ENCODE peak calls at places on chromosomes 1 and 21, in nine cellular contexts. One of them, this sample, is unnamed.

GRCh38 chr1:200488375-200489165 is 78.7 kb upstream of the ZNF281 start:
- DNase-seq in left ventricle myocardium inferior: no peak
- DNase-seq in aorta: no peak
- DNase-seq in endothelial cell of umbilical vein: peak; percentile 72
- DNase-seq in Peyer's patch: peak; percentile 26
- DNase-seq in body of pancreas: peak; percentile 78
- DNase-seq in stomach: peak; percentile 51
- DNase-seq in adrenal gland: peak; percentile 56
- DNase-seq in pancreas: no peak
- DNase-seq in this sample: peak; percentile 82

GRCh38 chr1:27645071-27645415 is 10.1 kb upstream of the FGR start:
- DNase-seq in left ventricle myocardium inferior: no peak
- DNase-seq in aorta: no peak
- DNase-seq in endothelial cell of umbilical vein: no peak
- DNase-seq in Peyer's patch: no peak
- DNase-seq in body of pancreas: no peak
- DNase-seq in stomach: no peak
- DNase-seq in adrenal gland: no peak
- DNase-seq in pancreas: no peak
- DNase-seq in this sample: no peak

GRCh38 chr21:42491328-42491727 is 4.7 kb downstream of the RSPH1 start:
- DNase-seq in left ventricle myocardium inferior: no peak
- DNase-seq in aorta: no peak
- DNase-seq in endothelial cell of umbilical vein: no peak
- DNase-seq in Peyer's patch: no peak
- DNase-seq in body of pancreas: no peak
- DNase-seq in stomach: no peak
- DNase-seq in adrenal gland: no peak
- DNase-seq in pancreas: no peak
- DNase-seq in this sample: no peak

GRCh38 chr21:41647806-41648561 is 118.9 kb downstream of the RIPK4 start:
- DNase-seq in left ventricle myocardium inferior: no peak
- DNase-seq in aorta: no peak
- DNase-seq in endothelial cell of umbilical vein: no peak
- DNase-seq in Peyer's patch: no peak
- DNase-seq in body of pancreas: no peak
- DNase-seq in stomach: no peak
- DNase-seq in adrenal gland: no peak
- DNase-seq in pancreas: no peak
- DNase-seq in this sample: no peak

GRCh38 chr1:10815863-10816195 is 19.4 kb upstream of the CASZ1 start:
- DNase-seq in left ventricle myocardium inferior: no peak
- DNase-seq in aorta: no peak
- DNase-seq in endothelial cell of umbilical vein: no peak
- DNase-seq in Peyer's patch: no peak
- DNase-seq in body of pancreas: peak; percentile 64
- DNase-seq in stomach: peak; percentile 64
- DNase-seq in adrenal gland: no peak
- DNase-seq in pancreas: peak; percentile 83
- DNase-seq in this sample: peak; percentile 81

GRCh38 chr1:168991667-168992475 is 114.6 kb upstream of the ATP1B1 start:
- DNase-seq in left ventricle myocardium inferior: no peak
- DNase-seq in aorta: no peak
- DNase-seq in endothelial cell of umbilical vein: no peak
- DNase-seq in Peyer's patch: no peak
- DNase-seq in body of pancreas: no peak
- DNase-seq in stomach: no peak
- DNase-seq in adrenal gland: no peak
- DNase-seq in pancreas: no peak
- DNase-seq in this sample: no peak

GRCh38 chr1:215970406-215970805 is 403.3 kb downstream of the KCTD3 start:
- DNase-seq in left ventricle myocardium inferior: no peak
- DNase-seq in aorta: no peak
- DNase-seq in endothelial cell of umbilical vein: no peak
- DNase-seq in Peyer's patch: no peak
- DNase-seq in body of pancreas: no peak
- DNase-seq in stomach: no peak
- DNase-seq in adrenal gland: no peak
- DNase-seq in pancreas: no peak
- DNase-seq in this sample: no peak

GRCh38 chr21:35179990-35180557 is 131.0 kb upstream of the RUNX1 start:
- DNase-seq in left ventricle myocardium inferior: no peak
- DNase-seq in aorta: no peak
- DNase-seq in endothelial cell of umbilical vein: no peak
- DNase-seq in Peyer's patch: no peak
- DNase-seq in body of pancreas: no peak
- DNase-seq in stomach: no peak
- DNase-seq in adrenal gland: no peak
- DNase-seq in pancreas: no peak
- DNase-seq in this sample: no peak

GRCh38 chr1:1614204-1614953 is 921 bp upstream of the MIB2 start:
- DNase-seq in left ventricle myocardium inferior: no peak
- DNase-seq in aorta: peak; percentile 67
- DNase-seq in endothelial cell of umbilical vein: no peak
- DNase-seq in Peyer's patch: peak; percentile 48
- DNase-seq in body of pancreas: peak; percentile 65
- DNase-seq in stomach: peak; percentile 40
- DNase-seq in adrenal gland: peak; percentile 83
- DNase-seq in pancreas: peak; percentile 64
- DNase-seq in this sample: peak; percentile 55

GRCh38 chr1:225820522-225821120 is 10.7 kb downstream of the EPHX1 start:
- DNase-seq in left ventricle myocardium inferior: no peak
- DNase-seq in aorta: peak; percentile 3
- DNase-seq in endothelial cell of umbilical vein: no peak
- DNase-seq in Peyer's patch: no peak
- DNase-seq in body of pancreas: peak; percentile 49
- DNase-seq in stomach: no peak
- DNase-seq in adrenal gland: no peak
- DNase-seq in pancreas: no peak
- DNase-seq in this sample: no peak

GRCh38 chr1:208499601-208500000 is 255.4 kb upstream of the PLXNA2 start:
- DNase-seq in left ventricle myocardium inferior: no peak
- DNase-seq in aorta: no peak
- DNase-seq in endothelial cell of umbilical vein: peak; percentile 12
- DNase-seq in Peyer's patch: no peak
- DNase-seq in body of pancreas: no peak
- DNase-seq in stomach: no peak
- DNase-seq in adrenal gland: no peak
- DNase-seq in pancreas: no peak
- DNase-seq in this sample: no peak

GRCh38 chr1:175887981-175888428 is 144.6 kb upstream of the TNR start:
- DNase-seq in left ventricle myocardium inferior: peak; percentile 49
- DNase-seq in aorta: peak; percentile 75
- DNase-seq in endothelial cell of umbilical vein: peak; percentile 44
- DNase-seq in Peyer's patch: no peak
- DNase-seq in body of pancreas: peak; percentile 70
- DNase-seq in stomach: peak; percentile 30
- DNase-seq in adrenal gland: peak; percentile 66
- DNase-seq in pancreas: no peak
- DNase-seq in this sample: peak; percentile 63

GRCh38 chr1:240691521-240692338 is 79.8 kb upstream of the GREM2 start:
- DNase-seq in left ventricle myocardium inferior: no peak
- DNase-seq in aorta: peak; percentile 57
- DNase-seq in endothelial cell of umbilical vein: no peak
- DNase-seq in Peyer's patch: no peak
- DNase-seq in body of pancreas: peak; percentile 14
- DNase-seq in stomach: peak; percentile 36
- DNase-seq in adrenal gland: peak; percentile 33
- DNase-seq in pancreas: no peak
- DNase-seq in this sample: no peak

DNA sequence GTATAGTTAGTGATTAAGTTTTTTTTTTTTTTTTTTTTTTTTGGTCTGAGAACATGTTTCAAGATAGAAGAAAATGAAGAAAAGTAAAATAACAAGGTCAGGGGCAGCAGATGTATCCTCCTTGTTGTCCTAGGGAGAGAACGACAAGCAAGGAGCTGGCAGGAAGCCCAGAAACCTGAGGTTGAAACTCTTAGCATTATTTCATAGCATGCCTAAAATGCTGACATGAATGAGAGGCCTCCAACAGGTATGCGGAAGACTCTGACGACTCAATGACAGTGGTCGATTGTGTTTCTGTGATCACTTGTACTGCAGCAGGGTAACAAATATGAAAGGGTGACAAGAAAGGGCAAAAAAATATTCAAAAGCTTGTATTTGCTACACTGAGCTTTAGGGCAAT is 415.9 kb downstream of the PLA2G4A start:
- DNase-seq in left ventricle myocardium inferior: no peak
- DNase-seq in aorta: no peak
- DNase-seq in endothelial cell of umbilical vein: peak; percentile 66
- DNase-seq in Peyer's patch: no peak
- DNase-seq in body of pancreas: peak; percentile 11
- DNase-seq in stomach: no peak
- DNase-seq in adrenal gland: peak; percentile 37
- DNase-seq in pancreas: no peak
- DNase-seq in this sample: no peak
- H3K4me1 ChIP-seq in left ventricle myocardium inferior: no peaks in the 10 kb centered on the region
- H3K4me1 ChIP-seq in aorta: no peaks in the 10 kb centered on the region
- H3K4me1 ChIP-seq in endothelial cell of umbilical vein: no peaks in the 10 kb centered on the region
- H3K4me1 ChIP-seq in Peyer's patch: no peaks in the 10 kb centered on the region
- H3K4me1 ChIP-seq in body of pancreas: no peaks in the 10 kb centered on the region
- H3K4me1 ChIP-seq in stomach: no peaks in the 10 kb centered on the region
- H3K4me1 ChIP-seq in adrenal gland: no peaks in the 10 kb centered on the region
- H3K4me1 ChIP-seq in pancreas: no peaks in the 10 kb centered on the region
- H3K4me1 ChIP-seq in this sample: no peaks in the 10 kb centered on the region

DNA sequence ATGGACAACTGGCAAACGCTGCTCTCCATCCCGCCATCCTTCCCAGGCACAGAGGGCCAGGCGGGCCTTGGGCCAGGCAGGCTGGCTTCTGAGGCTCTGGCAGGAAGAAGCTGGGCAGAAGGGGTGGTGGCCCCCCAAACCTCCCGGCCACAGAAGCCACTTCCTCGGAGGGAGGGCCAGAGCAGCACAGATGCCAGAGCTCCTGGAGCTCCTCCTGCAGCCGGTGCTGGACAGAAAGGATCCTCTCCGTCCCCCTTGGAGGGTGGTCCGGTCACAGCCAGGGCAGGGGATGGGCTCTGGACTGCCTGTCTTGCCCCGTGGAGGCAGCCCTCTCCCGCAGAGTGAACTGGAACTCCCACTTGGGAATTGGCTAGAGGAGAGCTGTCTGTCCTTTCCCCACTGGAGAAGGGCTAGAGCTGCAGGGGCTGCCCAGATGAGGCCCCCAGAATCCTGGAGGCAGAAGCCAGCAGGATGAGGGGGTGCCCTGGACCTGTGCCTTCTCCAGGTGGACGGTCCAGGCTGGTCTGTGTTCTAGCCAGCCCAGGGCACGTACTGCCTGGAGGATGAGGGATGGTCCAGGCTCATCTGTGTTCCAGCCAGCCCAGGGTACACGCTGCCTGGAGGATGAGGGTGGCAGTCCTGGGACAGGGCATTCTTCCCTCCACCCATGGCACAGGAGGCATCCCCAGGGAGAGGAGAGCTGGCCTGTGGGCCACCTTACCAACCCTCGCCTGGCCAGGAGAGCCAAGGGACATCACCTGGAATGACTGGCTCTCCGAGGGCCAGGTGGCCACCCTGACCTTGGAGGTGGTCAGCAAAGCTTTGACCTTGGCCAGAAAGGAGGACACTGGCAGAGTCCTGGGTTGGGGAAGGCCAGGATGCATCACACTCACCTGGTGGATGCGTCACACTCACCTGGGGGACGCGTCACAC is 47.3 kb upstream of the ACTRT2 start:
- DNase-seq in left ventricle myocardium inferior: no peak
- DNase-seq in aorta: no peak
- DNase-seq in endothelial cell of umbilical vein: no peak
- DNase-seq in Peyer's patch: no peak
- DNase-seq in body of pancreas: no peak
- DNase-seq in stomach: peak; percentile 21
- DNase-seq in adrenal gland: peak; percentile 4
- DNase-seq in pancreas: peak; percentile 59
- DNase-seq in this sample: no peak
- H3K9me3 ChIP-seq in left ventricle myocardium inferior: no peaks in the 10 kb centered on the region
- H3K9me3 ChIP-seq in aorta: no peaks in the 10 kb centered on the region
- H3K9me3 ChIP-seq in endothelial cell of umbilical vein: no peaks in the 10 kb centered on the region
- H3K9me3 ChIP-seq in Peyer's patch: no peaks in the 10 kb centered on the region
- H3K9me3 ChIP-seq in body of pancreas: no peaks in the 10 kb centered on the region
- H3K9me3 ChIP-seq in stomach: no peaks in the 10 kb centered on the region
- H3K9me3 ChIP-seq in adrenal gland: no peaks in the 10 kb centered on the region
- H3K9me3 ChIP-seq in pancreas: no peaks in the 10 kb centered on the region
- H3K9me3 ChIP-seq in this sample: no peaks in the 10 kb centered on the region

GRCh38 chr1:7477593-7477992 is 293.5 kb upstream of the VAMP3 start:
- DNase-seq in left ventricle myocardium inferior: no peak
- DNase-seq in aorta: no peak
- DNase-seq in endothelial cell of umbilical vein: no peak
- DNase-seq in Peyer's patch: no peak
- DNase-seq in body of pancreas: no peak
- DNase-seq in stomach: no peak
- DNase-seq in adrenal gland: no peak
- DNase-seq in pancreas: peak; percentile 40
- DNase-seq in this sample: no peak

GRCh38 chr1:7476861-7477534 is 294.1 kb upstream of the VAMP3 start:
- DNase-seq in left ventricle myocardium inferior: no peak
- DNase-seq in aorta: no peak
- DNase-seq in endothelial cell of umbilical vein: no peak
- DNase-seq in Peyer's patch: no peak
- DNase-seq in body of pancreas: no peak
- DNase-seq in stomach: no peak
- DNase-seq in adrenal gland: no peak
- DNase-seq in pancreas: peak; percentile 26
- DNase-seq in this sample: no peak

GRCh38 chr1:7479544-7479943 is 291.6 kb upstream of the VAMP3 start:
- DNase-seq in left ventricle myocardium inferior: no peak
- DNase-seq in aorta: no peak
- DNase-seq in endothelial cell of umbilical vein: no peak
- DNase-seq in Peyer's patch: no peak
- DNase-seq in body of pancreas: no peak
- DNase-seq in stomach: no peak
- DNase-seq in adrenal gland: no peak
- DNase-seq in pancreas: peak; percentile 9
- DNase-seq in this sample: no peak

GRCh38 chr1:7478797-7479499 is 292.1 kb upstream of the VAMP3 start:
- DNase-seq in left ventricle myocardium inferior: peak; percentile 86
- DNase-seq in aorta: peak; percentile 72
- DNase-seq in endothelial cell of umbilical vein: no peak
- DNase-seq in Peyer's patch: peak; percentile 37
- DNase-seq in body of pancreas: peak; percentile 52
- DNase-seq in stomach: peak; percentile 68
- DNase-seq in adrenal gland: peak; percentile 68
- DNase-seq in pancreas: peak; percentile 28
- DNase-seq in this sample: peak; percentile 34

GRCh38 chr1:7478142-7478796 is 292.8 kb upstream of the VAMP3 start:
- DNase-seq in left ventricle myocardium inferior: no peak
- DNase-seq in aorta: no peak
- DNase-seq in endothelial cell of umbilical vein: no peak
- DNase-seq in Peyer's patch: no peak
- DNase-seq in body of pancreas: no peak
- DNase-seq in stomach: no peak
- DNase-seq in adrenal gland: no peak
- DNase-seq in pancreas: peak; percentile 24
- DNase-seq in this sample: no peak
- H3K27me3 ChIP-seq in left ventricle myocardium inferior: no peaks in the 10 kb centered on the region
- H3K27me3 ChIP-seq in aorta: no peaks in the 10 kb centered on the region
- H3K27me3 ChIP-seq in endothelial cell of umbilical vein: no peaks in the 10 kb centered on the region
- H3K27me3 ChIP-seq in Peyer's patch: no peaks in the 10 kb centered on the region
- H3K27me3 ChIP-seq in body of pancreas: no peaks in the 10 kb centered on the region
- H3K27me3 ChIP-seq in stomach: no peaks in the 10 kb centered on the region
- H3K27me3 ChIP-seq in adrenal gland: no peaks in the 10 kb centered on the region
- H3K27me3 ChIP-seq in pancreas: no peaks in the 10 kb centered on the region
- H3K27me3 ChIP-seq in this sample: peaks cover 2% of the 10 kb centered on the region

GRCh38 chr1:210499956-210500355 is 171.3 kb downstream of the HHAT start:
- DNase-seq in left ventricle myocardium inferior: no peak
- DNase-seq in aorta: no peak
- DNase-seq in endothelial cell of umbilical vein: no peak
- DNase-seq in Peyer's patch: no peak
- DNase-seq in body of pancreas: no peak
- DNase-seq in stomach: no peak
- DNase-seq in adrenal gland: no peak
- DNase-seq in pancreas: no peak
- DNase-seq in this sample: no peak
- H3K4me1 ChIP-seq in left ventricle myocardium inferior: peaks cover under 1% of the 10 kb centered on the region
- H3K4me1 ChIP-seq in aorta: no peaks in the 10 kb centered on the region
- H3K4me1 ChIP-seq in endothelial cell of umbilical vein: no peaks in the 10 kb centered on the region
- H3K4me1 ChIP-seq in Peyer's patch: no peaks in the 10 kb centered on the region
- H3K4me1 ChIP-seq in body of pancreas: no peaks in the 10 kb centered on the region
- H3K4me1 ChIP-seq in stomach: no peaks in the 10 kb centered on the region
- H3K4me1 ChIP-seq in adrenal gland: no peaks in the 10 kb centered on the region
- H3K4me1 ChIP-seq in pancreas: no peaks in the 10 kb centered on the region
- H3K4me1 ChIP-seq in this sample: no peaks in the 10 kb centered on the region